ENCODE peak calls at places on chromosomes 5 and 9, in ten cellular contexts. C is uterus, P is mesendoderm, N is aorta, W is lower lobe of right lung, Z is small intestine, T is right cardiac atrium, H is left ventricle myocardium inferior, F is A549, J is PC-3. B is an unnamed sample.

GRCh38 chr5:138635268-138635667 is 60.1 kb upstream of the HSPA9 start:
- DNase-seq in C (peak; percentile 66), P (no peak), N (no peak), W (no peak), Z (no peak), T (no peak), H (no peak), F (no peak), J (no peak), B (no peak)

GRCh38 chr5:151023651-151024050 is 3.3 kb downstream of the GPX3 start:
- DNase-seq in C (no peak), P (no peak), N (peak; percentile 89), W (peak; percentile 68), Z (peak; percentile 40), T (peak; percentile 90), H (peak; percentile 69), F (no peak), J (peak; percentile 95), B (peak; percentile 79)

GRCh38 chr5:147170603-147171002 is 64.2 kb upstream of the STK32A start:
- DNase-seq in C (no peak), P (no peak), N (no peak), W (no peak), Z (peak; percentile 83), T (no peak), H (no peak), F (no peak), J (no peak), B (no peak)

GRCh38 chr9:13431137-13431536 is 151.6 kb upstream of the MPDZ start:
- DNase-seq in C (no peak), P (no peak), N (no peak), W (no peak), Z (no peak), T (peak; percentile 46), H (no peak), F (no peak), J (no peak), B (no peak)

GRCh38 chr9:127915801-127916664 is 808 bp downstream of the ST6GALNAC4 start:
- DNase-seq in C (no peak), P (no peak), N (peak; percentile 49), W (peak; percentile 49), Z (peak; percentile 58), T (peak; percentile 44), H (no peak), F (no peak), J (no peak), B (no peak)

GRCh38 chr5:168404366-168404765 is 81.9 kb upstream of the RARS1 start:
- DNase-seq in C (no peak), P (no peak), N (no peak), W (no peak), Z (no peak), T (no peak), H (no peak), F (no peak), J (peak; percentile 17), B (no peak)

GRCh38 chr5:112787261-112787660 is 49.6 kb downstream of the APC start:
- DNase-seq in C (no peak), P (no peak), N (no peak), W (no peak), Z (no peak), T (no peak), H (no peak), F (no peak), J (peak; percentile 47), B (no peak)

GRCh38 chr5:167820266-167820988 is 471.0 kb upstream of the WWC1 start:
- DNase-seq in C (no peak), P (peak; percentile 65), N (no peak), W (no peak), Z (no peak), T (no peak), H (no peak), F (no peak), J (no peak), B (no peak)

GRCh38 chr9:86069206-86069869 is 30.0 kb downstream of the GOLM1 start:
- DNase-seq in C (no peak), P (peak; percentile 13), N (no peak), W (no peak), Z (no peak), T (no peak), H (no peak), F (no peak), J (no peak), B (no peak)

GRCh38 chr5:88722546-88722945 is 160.4 kb downstream of the MEF2C start:
- DNase-seq in C (no peak), P (peak; percentile 16), N (no peak), W (no peak), Z (no peak), T (peak; percentile 40), H (peak; percentile 14), F (no peak), J (no peak), B (no peak)

GRCh38 chr5:78286288-78286687 is 8.2 kb downstream of the AP3B1 start:
- DNase-seq in C (no peak), P (no peak), N (no peak), W (no peak), Z (no peak), T (no peak), H (no peak), F (no peak), J (no peak), B (no peak)

GRCh38 chr5:82019342-82020138 is 47.7 kb downstream of the ATG10 start:
- DNase-seq in C (no peak), P (peak; percentile 61), N (no peak), W (no peak), Z (no peak), T (no peak), H (no peak), F (no peak), J (no peak), B (peak; percentile 11)

GRCh38 chr5:98768160-98769005 is 5.1 kb upstream of the RGMB start:
- DNase-seq in C (peak; percentile 32), P (peak; percentile 97), N (no peak), W (peak; percentile 46), Z (peak; percentile 68), T (peak; percentile 53), H (no peak), F (peak; percentile 52), J (peak; percentile 80), B (peak; percentile 51)

DNA sequence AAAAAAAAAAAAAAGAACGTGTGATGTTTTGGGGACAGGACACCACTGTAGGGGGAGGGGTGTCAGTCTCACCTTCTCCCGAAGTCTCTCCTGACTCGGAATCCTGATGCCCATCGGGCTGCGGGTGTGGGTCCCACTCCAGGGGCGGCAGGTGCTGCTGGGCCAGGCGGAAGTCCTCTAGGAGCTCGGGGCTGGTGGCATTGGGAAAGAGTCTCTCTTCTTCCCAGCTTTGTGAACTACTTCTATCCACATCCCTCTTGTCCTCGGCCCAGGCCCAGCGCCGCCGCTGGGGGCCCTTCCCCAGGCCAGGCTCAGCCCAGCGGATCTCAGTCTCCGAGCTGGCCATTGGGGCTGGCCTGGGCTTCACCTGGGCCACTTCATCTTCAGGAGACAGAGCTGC is 6.8 kb downstream of the AKNA start:
- DNase-seq in C (no peak), P (no peak), N (no peak), W (no peak), Z (no peak), T (no peak), H (no peak), F (no peak), J (no peak), B (no peak)
- H3K4me1 ChIP-seq in C (peaks cover 38% of the 10 kb centered on the region), P (peaks cover 5% of the 10 kb centered on the region), N (no peaks in the 10 kb centered on the region), W (peaks cover 61% of the 10 kb centered on the region), Z (no peaks in the 10 kb centered on the region), T (peaks cover 10% of the 10 kb centered on the region), H (peaks cover 41% of the 10 kb centered on the region), F (peaks cover 9% of the 10 kb centered on the region), J (peaks cover 15% of the 10 kb centered on the region), B (no peaks in the 10 kb centered on the region)

GRCh38 chr9:69190086-69190865 is 16.2 kb downstream of the TJP2 start:
- DNase-seq in C (no peak), P (no peak), N (no peak), W (no peak), Z (no peak), T (no peak), H (no peak), F (no peak), J (no peak), B (no peak)
- H3K4me1 ChIP-seq in C (peaks cover 6% of the 10 kb centered on the region), P (peaks cover 8% of the 10 kb centered on the region), N (peaks cover 5% of the 10 kb centered on the region), W (peaks cover 72% of the 10 kb centered on the region), Z (no peaks in the 10 kb centered on the region), T (peaks cover 5% of the 10 kb centered on the region), H (peaks cover 92% of the 10 kb centered on the region), F (no peaks in the 10 kb centered on the region), J (peaks cover 22% of the 10 kb centered on the region), B (peaks cover 27% of the 10 kb centered on the region)

DNA sequence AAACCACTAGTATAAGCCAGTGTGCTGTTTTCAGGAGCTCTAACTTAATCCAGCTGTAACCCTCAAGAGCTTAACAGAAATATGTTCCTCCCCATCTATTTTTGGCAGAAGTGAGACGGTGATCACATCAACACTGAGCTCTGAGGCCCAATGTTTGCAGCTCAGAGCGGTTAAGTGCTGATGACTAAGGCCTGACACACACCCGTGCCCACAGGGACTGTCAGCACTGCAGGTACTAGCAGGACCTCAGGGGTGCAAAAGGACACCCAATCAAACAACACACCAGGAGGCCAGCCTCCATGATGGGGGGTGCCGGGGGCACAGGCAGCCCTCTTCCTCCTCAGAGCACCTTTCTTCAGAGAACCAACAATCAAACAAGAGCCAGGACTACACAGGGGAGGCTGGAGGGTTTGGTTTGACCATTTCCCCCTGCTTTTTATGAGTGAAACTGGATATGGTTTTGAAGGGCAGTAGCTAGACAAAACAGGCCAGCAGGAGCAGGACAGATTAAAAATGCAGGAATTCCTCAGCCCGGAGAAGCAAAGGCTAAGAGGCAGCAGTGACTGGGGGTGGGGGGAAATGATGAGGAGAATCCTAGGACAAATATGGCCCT is 61.3 kb downstream of the RAPGEF1 start:
- DNase-seq in C (peak; percentile 69), P (peak; percentile 68), N (peak; percentile 89), W (peak; percentile 67), Z (peak; percentile 72), T (peak; percentile 84), H (peak; percentile 69), F (peak; percentile 67), J (peak; percentile 92), B (peak; percentile 91)
- H3K4me1 ChIP-seq in C (peaks cover 27% of the 10 kb centered on the region), P (peaks cover 24% of the 10 kb centered on the region), N (peaks cover 1% of the 10 kb centered on the region), W (peaks cover 76% of the 10 kb centered on the region), Z (no peaks in the 10 kb centered on the region), T (peaks cover 32% of the 10 kb centered on the region), H (peaks cover 100% of the 10 kb centered on the region), F (peaks cover 38% of the 10 kb centered on the region), J (peaks cover 39% of the 10 kb centered on the region), B (peaks cover 89% of the 10 kb centered on the region)

GRCh38 chr9:106443520-106443919 is 419.4 kb upstream of the ZNF462 start:
- DNase-seq in C (no peak), P (no peak), N (no peak), W (no peak), Z (no peak), T (no peak), H (no peak), F (no peak), J (no peak), B (no peak)

GRCh38 chr9:106441283-106441682 is 421.7 kb upstream of the ZNF462 start:
- DNase-seq in C (no peak), P (no peak), N (no peak), W (no peak), Z (no peak), T (no peak), H (no peak), F (no peak), J (peak; percentile 18), B (no peak)

DNA sequence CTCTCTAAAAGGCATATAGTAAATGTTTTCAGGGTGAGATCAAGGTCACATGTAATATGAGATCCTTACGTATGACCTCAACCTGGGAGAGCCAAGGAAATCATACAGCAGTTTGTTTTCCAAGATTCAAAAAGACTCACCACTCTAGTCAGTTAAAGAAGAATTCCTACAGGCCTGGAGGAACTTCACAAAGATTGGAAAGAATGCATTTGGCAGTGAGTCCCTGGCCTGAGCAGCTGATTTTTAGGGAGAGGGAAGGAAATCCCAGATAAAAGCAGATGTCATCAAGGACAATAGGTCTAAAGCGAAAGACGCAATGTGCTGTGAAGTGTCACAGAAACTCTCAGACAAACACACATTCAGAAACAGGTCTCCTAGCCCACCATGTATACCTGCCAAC is 424.0 kb upstream of the ZNF462 start:
- DNase-seq in C (no peak), P (peak; percentile 42), N (no peak), W (no peak), Z (no peak), T (no peak), H (no peak), F (no peak), J (no peak), B (no peak)
- H3K4me1 ChIP-seq in C (no peaks in the 10 kb centered on the region), P (no peaks in the 10 kb centered on the region), N (no peaks in the 10 kb centered on the region), W (no peaks in the 10 kb centered on the region), Z (no peaks in the 10 kb centered on the region), T (no peaks in the 10 kb centered on the region), H (peaks cover 8% of the 10 kb centered on the region), F (no peaks in the 10 kb centered on the region), J (peaks cover 5% of the 10 kb centered on the region), B (no peaks in the 10 kb centered on the region)